ENCODE peak calls at places on chromosome 10, in six cellular contexts. U is right lobe of liver, V is HepG2, B is uterus, X is IMR-90, P is stomach. S is an unnamed sample.

GRCh38 chr10:68087338-68088029 is 12.4 kb upstream of the HERC4 start:
- DNase-seq in X (no peak), U (no peak), P (no peak), V (no peak), B (no peak), S (no peak)

GRCh38 chr10:97426776-97427570 is 982 bp downstream of the PGAM1 start:
- DNase-seq in B (no peak), V (no peak), X (no peak), P (no peak), U (no peak), S (no peak)

GRCh38 chr10:70596110-70596798 is 6.3 kb downstream of the PRF1 start:
- DNase-seq in U (peak; percentile 41), V (peak; percentile 89), X (no peak), B (no peak), P (no peak), S (no peak)

GRCh38 chr10:80170641-80171040 is 34.7 kb downstream of the ANXA11 start:
- DNase-seq in B (no peak), P (no peak), U (no peak), V (no peak), X (no peak), S (no peak)

GRCh38 chr10:109214916-109215740 is 708.2 kb downstream of the XPNPEP1 start:
- DNase-seq in V (no peak), X (no peak), P (no peak), B (no peak), U (no peak), S (no peak)

GRCh38 chr10:63711866-63712716 is 190.9 kb downstream of the REEP3 start:
- DNase-seq in B (peak; percentile 85), P (peak; percentile 99), V (peak; percentile 33), U (peak; percentile 94), X (peak; percentile 97), S (peak; percentile 96)

GRCh38 chr10:82310839-82311238 is 435.8 kb downstream of the NRG3 start:
- DNase-seq in B (no peak), V (no peak), X (no peak), P (no peak), U (no peak), S (no peak)

GRCh38 chr10:7260412-7260900 is 150.4 kb downstream of the SFMBT2 start:
- DNase-seq in X (peak; percentile 86), P (no peak), V (peak; percentile 45), B (peak; percentile 78), U (no peak), S (peak; percentile 73)

GRCh38 chr10:128324058-128324457 is 197.8 kb upstream of the MKI67 start:
- DNase-seq in U (peak; percentile 71), P (no peak), B (no peak), V (peak; percentile 18), X (no peak), S (no peak)

GRCh38 chr10:78937800-78938694 is 130.7 kb upstream of the ZMIZ1 start:
- DNase-seq in P (no peak), B (no peak), U (no peak), V (peak; percentile 61), X (no peak), S (no peak)

GRCh38 chr10:28137907-28138880 is 139.3 kb upstream of the ODAD2 start:
- DNase-seq in U (no peak), B (no peak), X (peak; percentile 59), P (no peak), V (no peak), S (no peak)

GRCh38 chr10:63364918-63365317 is 100.9 kb downstream of the JMJD1C start:
- DNase-seq in X (no peak), U (no peak), P (no peak), V (no peak), B (no peak), S (no peak)

GRCh38 chr10:38047666-38048065 is 37.2 kb downstream of the ZNF33A start:
- DNase-seq in P (no peak), B (no peak), V (no peak), U (no peak), X (peak; percentile 46), S (no peak)

GRCh38 chr10:62059424-62059913 is 158.0 kb downstream of the ARID5B start:
- DNase-seq in V (no peak), X (no peak), P (no peak), B (no peak), U (no peak), S (no peak)

GRCh38 chr10:30553625-30554442 is 75.7 kb downstream of the LYZL2 start:
- DNase-seq in X (peak; percentile 11), V (peak; percentile 57), U (peak; percentile 69), P (peak; percentile 35), B (peak; percentile 69), S (peak; percentile 88)

GRCh38 chr10:119025776-119026175 is 3.7 kb upstream of the NANOS1 start:
- DNase-seq in P (peak; percentile 76), U (peak; percentile 57), X (no peak), V (no peak), B (no peak), S (no peak)

GRCh38 chr10:119026301-119027110 is 3.0 kb upstream of the NANOS1 start:
- DNase-seq in B (no peak), V (no peak), U (no peak), X (no peak), P (no peak), S (no peak)

GRCh38 chr10:119023553-119023868 is 6.0 kb upstream of the NANOS1 start:
- DNase-seq in X (no peak), B (no peak), U (no peak), V (no peak), P (no peak), S (no peak)

GRCh38 chr10:119025336-119025735 is 4.2 kb upstream of the NANOS1 start:
- DNase-seq in U (peak; percentile 58), X (peak; percentile 64), P (peak; percentile 89), B (peak; percentile 59), V (peak; percentile 40), S (peak; percentile 74)

GRCh38 chr10:119024882-119025281 is 4.6 kb upstream of the NANOS1 start:
- DNase-seq in P (no peak), U (no peak), V (no peak), X (no peak), B (no peak), S (no peak)
- H3K36me3 ChIP-seq in P (no peaks in the 10 kb centered on the region), U (no peaks in the 10 kb centered on the region), V (no peaks in the 10 kb centered on the region), X (no peaks in the 10 kb centered on the region), B (no peaks in the 10 kb centered on the region), S (no peaks in the 10 kb centered on the region)

DNA sequence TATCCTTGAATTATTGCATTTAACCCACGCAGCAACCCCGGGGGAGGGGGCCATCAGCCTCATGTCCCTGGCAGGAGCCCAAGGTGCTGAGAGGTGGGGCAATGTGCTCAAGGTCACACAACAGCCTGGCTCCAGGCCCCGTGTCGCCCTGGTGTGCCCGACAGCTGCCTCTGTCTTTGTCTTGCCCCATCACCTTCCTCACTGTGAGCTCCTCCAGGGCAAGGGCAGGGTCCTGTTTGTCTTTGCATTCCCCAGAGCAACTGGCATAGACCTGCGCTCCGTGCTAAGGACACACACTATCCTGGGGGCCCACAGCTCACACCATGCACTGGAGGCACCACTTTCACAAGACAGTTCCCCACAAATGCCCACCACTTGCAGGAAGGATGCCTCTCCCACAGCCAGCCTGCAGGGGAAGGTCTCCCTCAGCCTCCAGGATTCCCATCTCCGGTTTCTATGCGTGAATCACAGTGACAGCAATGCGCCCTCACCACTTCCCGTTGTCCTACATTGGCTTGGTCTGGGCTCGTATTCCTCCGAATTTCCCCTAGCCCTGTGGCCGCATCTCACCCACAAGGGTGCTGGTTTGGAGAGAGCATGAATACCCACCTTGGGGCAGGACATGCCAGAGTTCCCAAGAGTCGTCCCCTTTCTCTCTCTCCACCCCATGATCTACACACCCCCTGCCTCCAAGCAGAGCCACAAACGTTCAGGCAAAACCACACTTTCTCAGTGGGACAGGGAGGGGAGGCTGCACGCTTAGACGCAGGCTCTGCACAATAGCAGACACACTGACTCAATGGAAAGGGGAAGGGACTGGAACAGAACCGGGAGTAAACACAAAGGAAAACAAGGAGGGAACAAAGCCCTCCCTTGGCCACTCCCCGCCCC is 10.3 kb downstream of the ITPRIP start:
- DNase-seq in B (no peak), X (peak; percentile 89), P (no peak), V (peak; percentile 28), U (peak; percentile 35), S (peak; percentile 80)
- TF ChIP-seq POLR2A in B (no peak), X (peak; percentile 59), P (no peak), V (no peak), U (no peak), S (no peak)

DNA sequence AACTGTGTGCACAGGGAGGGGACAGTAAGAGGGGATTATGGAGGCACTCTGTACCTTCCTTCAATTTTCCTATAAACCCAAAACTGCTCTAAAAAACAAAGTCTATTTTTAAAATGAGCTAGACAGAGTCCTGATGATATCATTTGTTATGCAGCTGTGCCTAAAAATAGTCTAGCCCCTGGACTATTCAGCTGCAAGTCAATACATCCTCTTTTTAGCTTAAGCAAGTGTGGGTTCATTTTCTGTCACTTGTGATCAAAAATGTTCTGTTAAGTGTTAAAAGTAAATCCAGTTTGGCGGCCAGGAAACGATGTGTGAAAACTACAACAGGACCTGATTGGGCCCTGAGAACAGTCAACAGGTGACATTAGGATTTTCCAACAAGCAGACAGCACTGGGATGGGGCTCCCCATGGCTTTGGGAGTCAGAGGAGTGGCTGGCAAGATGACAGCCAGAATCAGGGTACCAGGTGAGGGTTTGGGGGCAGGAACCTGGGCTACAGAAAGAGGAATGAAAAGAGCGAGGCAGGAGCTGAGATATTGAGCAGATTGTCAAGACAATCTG is 33.9 kb downstream of the FAM107B start:
- DNase-seq in P (no peak), V (no peak), X (peak; percentile 28), B (no peak), U (no peak), S (no peak)
- H3K27ac ChIP-seq in P (peak overlapping the region; percentile 27), V (no peak overlapping the region), X (no peak overlapping the region), B (peak overlapping the region; percentile 64), U (no peak overlapping the region), S (no peak overlapping the region)

GRCh38 chr10:93356516-93356915 is 125.6 kb downstream of the MYOF start:
- DNase-seq in X (no peak), P (no peak), V (no peak), U (no peak), B (no peak), S (no peak)

GRCh38 chr10:93357680-93358079 is 124.5 kb downstream of the MYOF start:
- DNase-seq in X (peak; percentile 32), U (no peak), B (no peak), V (peak; percentile 43), P (no peak), S (no peak)

GRCh38 chr10:93352638-93353383 is 129.3 kb downstream of the MYOF start:
- DNase-seq in X (peak; percentile 52), V (peak; percentile 42), U (no peak), B (no peak), P (no peak), S (no peak)
- H3K36me3 ChIP-seq in X (peaks cover 62% of the 10 kb centered on the region), V (no peaks in the 10 kb centered on the region), U (no peaks in the 10 kb centered on the region), B (no peaks in the 10 kb centered on the region), P (peaks cover 92% of the 10 kb centered on the region), S (peaks cover 96% of the 10 kb centered on the region)

GRCh38 chr10:103350522-103351260 is at the start of gene PCGF6:
- DNase-seq in P (peak; percentile 81), B (peak; percentile 84), X (peak; percentile 64), V (peak; percentile 76), U (peak; percentile 86), S (peak; percentile 76)
- TF ChIP-seq POLR2A in P (no peak), B (peak; percentile 23), X (no peak), V (no peak), U (peak; percentile 18), S (no peak)

DNA sequence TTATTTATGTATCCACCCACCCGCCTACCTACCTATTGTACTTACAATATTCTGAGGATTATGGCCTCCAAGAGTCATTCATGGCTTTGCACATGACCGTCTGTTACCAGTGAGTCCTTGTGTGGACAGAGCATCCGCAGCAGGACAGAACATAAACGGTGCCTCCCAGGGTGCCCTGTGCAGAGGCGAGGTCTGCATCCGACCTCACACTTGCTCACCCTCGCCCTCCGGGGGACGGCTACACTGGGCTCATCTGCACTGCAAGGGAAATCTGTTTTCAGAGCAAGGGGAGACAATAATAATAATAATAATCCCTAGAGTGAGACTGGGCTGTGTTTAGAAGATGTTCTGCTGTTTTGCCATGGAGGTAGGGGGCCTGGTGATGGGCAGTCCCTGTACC is 29.8 kb downstream of the PFKP start:
- DNase-seq in V (no peak), X (no peak), B (no peak), P (no peak), U (no peak), S (no peak)
- H3K27ac ChIP-seq in V (no peak overlapping the region), X (peak overlapping the region; percentile 72), B (no peak overlapping the region), P (peak overlapping the region; percentile 12), U (no peak overlapping the region), S (no peak overlapping the region)

S was measured in suprapubic skin.